ENCODE peak calls at places on chromosome 4, in seven cellular contexts. P, T, Y, F, H, X and L are unnamed samples.

GRCh38 chr4:52622564-52622963 is 36.5 kb downstream of the USP46 start:
- DNase-seq in F (no peak), Y (no peak), T (no peak), H (no peak), P (no peak), X (no peak), L (no peak)

GRCh38 chr4:67475155-67475554 is 70.1 kb downstream of the CENPC start:
- DNase-seq in F (no peak), X (no peak), P (no peak), H (no peak), Y (no peak), T (no peak), L (no peak)

GRCh38 chr4:81647388-81647787 is 175.7 kb upstream of the RASGEF1B start:
- DNase-seq in H (no peak), T (no peak), P (no peak), X (no peak), F (no peak), Y (no peak), L (no peak)

GRCh38 chr4:8205749-8206611 is 6.9 kb downstream of the SH3TC1 start:
- DNase-seq in P (peak), X (no peak), Y (peak), T (no peak), F (no peak), H (no peak), L (no peak)

GRCh38 chr4:69577245-69577644 is 62.2 kb downstream of the UGT2A2 start:
- DNase-seq in H (no peak), T (no peak), F (no peak), X (no peak), P (no peak), Y (no peak), L (no peak)

GRCh38 chr4:25500626-25501318 is 123.7 kb downstream of the ANAPC4 start:
- DNase-seq in T (no peak), X (no peak), P (no peak), Y (peak), H (no peak), F (no peak), L (peak)

GRCh38 chr4:79638735-79639134 is 230.7 kb upstream of the GK2 start:
- DNase-seq in T (no peak), H (no peak), X (no peak), F (no peak), P (no peak), Y (no peak), L (no peak)

GRCh38 chr4:27123050-27123768 is 262.6 kb downstream of the STIM2 start:
- DNase-seq in Y (no peak), F (no peak), H (no peak), X (no peak), P (peak), T (no peak), L (peak)

GRCh38 chr4:153649572-153649991 is 34.5 kb upstream of the TLR2 start:
- DNase-seq in F (peak), P (peak), T (no peak), X (no peak), H (no peak), Y (peak), L (no peak)

GRCh38 chr4:139241784-139242151 is 38.3 kb downstream of the MGARP start:
- DNase-seq in F (no peak), Y (no peak), X (no peak), P (no peak), H (no peak), T (no peak), L (no peak)

GRCh38 chr4:121789470-121789869 is 11.7 kb upstream of the EXOSC9 start:
- DNase-seq in F (no peak), Y (no peak), P (no peak), H (no peak), T (no peak), X (no peak), L (no peak)

GRCh38 chr4:123804171-123804721 is 407.7 kb downstream of the SPRY1 start:
- DNase-seq in F (no peak), X (no peak), P (no peak), H (no peak), T (no peak), Y (no peak), L (no peak)

GRCh38 chr4:175770555-175770954 is 41.5 kb downstream of the GPM6A start:
- DNase-seq in Y (no peak), F (peak), H (no peak), X (no peak), P (no peak), T (no peak), L (no peak)

GRCh38 chr4:21195682-21196081 is 495.4 kb downstream of the PACRGL start:
- DNase-seq in H (no peak), X (no peak), P (no peak), F (no peak), Y (no peak), T (no peak), L (no peak)

GRCh38 chr4:2281575-2282343 is 19.9 kb upstream of the MXD4 start:
- DNase-seq in Y (peak), F (no peak), X (no peak), T (no peak), H (peak), P (no peak), L (no peak)

GRCh38 chr4:154344686-154345085 is 146.9 kb downstream of the DCHS2 start:
- DNase-seq in P (no peak), X (no peak), H (no peak), T (no peak), Y (peak), F (peak), L (no peak)